ENCODE peak calls at places on chromosomes 13 and 19, in six cellular contexts. C, Q, N, E, X and W are unnamed samples.

GRCh38 chr19:48372904-48373303 is 8.7 kb downstream of the SYNGR4 start:
- DNase-seq in X (no peak), Q (peak; percentile 48), C (peak; percentile 30), E (no peak), N (no peak), W (no peak)

GRCh38 chr13:22744688-22745452 is 435.9 kb upstream of the SGCG start:
- DNase-seq in C (no peak), E (no peak), X (no peak), N (peak; percentile 21), Q (no peak), W (peak; percentile 9)

GRCh38 chr19:54029930-54030490 is 33.7 kb downstream of the VSTM1 start:
- DNase-seq in X (peak; percentile 86), E (no peak), C (peak; percentile 71), Q (peak; percentile 76), N (peak; percentile 70), W (peak; percentile 64)

GRCh38 chr19:15252398-15253018 is 20.3 kb upstream of the EPHX3 start:
- DNase-seq in X (peak; percentile 42), Q (peak; percentile 15), E (no peak), C (no peak), N (no peak), W (no peak)

GRCh38 chr19:35528218-35529038 is at the start of gene SBSN:
- DNase-seq in X (no peak), E (no peak), C (no peak), Q (no peak), N (no peak), W (no peak)

GRCh38 chr19:53977991-53978731 is 13.3 kb upstream of the CACNG6 start:
- DNase-seq in Q (no peak), X (peak; percentile 99), N (peak; percentile 99), C (peak; percentile 93), E (no peak), W (peak; percentile 20)

GRCh38 chr19:11881151-11881800 is 6.3 kb upstream of the ZNF69 start:
- DNase-seq in C (peak; percentile 70), X (peak; percentile 76), E (peak; percentile 17), Q (peak; percentile 73), N (no peak), W (peak; percentile 56)

GRCh38 chr19:5988520-5989387 is 10.8 kb upstream of the RANBP3 start:
- DNase-seq in C (no peak), X (no peak), N (no peak), Q (no peak), E (no peak), W (no peak)

GRCh38 chr19:20664917-20665781 is 3.8 kb upstream of the ZNF626 start:
- DNase-seq in C (no peak), E (no peak), Q (peak; percentile 4), N (no peak), X (peak; percentile 37), W (no peak)

GRCh38 chr13:75489502-75490263 is 7.7 kb upstream of the TBC1D4 start:
- DNase-seq in E (peak; percentile 76), C (no peak), X (no peak), N (no peak), Q (peak; percentile 75), W (no peak)

GRCh38 chr13:20340759-20341161 is 108.6 kb upstream of the GJB6 start:
- DNase-seq in C (no peak), N (no peak), E (no peak), X (no peak), Q (peak; percentile 76), W (no peak)

DNA sequence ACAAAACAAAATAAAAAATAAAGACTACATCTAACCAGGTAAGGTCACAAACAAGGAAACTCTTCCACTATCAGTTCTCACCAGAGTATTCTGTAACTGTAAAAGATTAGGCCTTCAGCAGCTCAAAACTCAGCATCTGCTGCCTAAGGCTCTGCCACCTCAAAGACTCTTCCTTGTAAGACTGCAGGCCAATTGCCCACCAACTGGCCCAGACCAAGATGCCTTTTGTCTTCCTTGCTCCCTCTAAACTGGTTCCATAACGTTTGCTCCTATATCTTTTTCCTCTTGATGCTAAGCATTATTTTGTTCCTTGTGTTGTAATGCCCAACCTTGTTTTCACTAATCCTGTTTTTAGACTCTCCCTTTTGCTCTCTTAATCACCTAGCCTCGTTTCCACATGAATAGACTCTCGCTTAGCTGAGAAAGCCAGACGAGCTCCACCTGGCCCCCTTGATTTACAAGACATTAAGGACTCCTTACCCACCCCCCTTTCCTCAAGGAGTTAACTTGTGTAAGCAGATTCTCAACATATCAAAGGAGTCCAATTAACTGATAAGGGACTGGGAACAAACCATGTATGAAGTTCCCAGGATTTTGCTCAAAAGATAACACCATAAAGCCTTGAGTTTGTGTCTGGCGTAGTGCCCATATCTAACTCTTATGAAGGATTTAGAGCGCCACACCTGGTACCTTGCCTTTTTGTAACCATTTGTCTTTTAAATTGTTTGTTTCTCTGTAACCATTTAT is 1.5 kb downstream of the ZNF814 start:
- DNase-seq in E (no peak), N (no peak), Q (no peak), C (no peak), X (peak; percentile 44), W (no peak)
- TF ChIP-seq MAX in E (no peak), N (no peak), Q (no peak), C (no peak), X (peak; percentile 35), W (no peak)

GRCh38 chr13:45717324-45717723 is 15.2 kb downstream of the CBY2 start:
- DNase-seq in X (no peak), Q (no peak), E (no peak), C (no peak), N (no peak), W (no peak)

GRCh38 chr13:45718063-45718462 is 15.9 kb downstream of the CBY2 start:
- DNase-seq in X (no peak), C (peak; percentile 48), E (no peak), Q (peak; percentile 61), N (peak; percentile 6), W (peak; percentile 8)

GRCh38 chr13:45721203-45721731 is 19.1 kb downstream of the CBY2 start:
- DNase-seq in X (no peak), C (no peak), N (no peak), Q (no peak), E (no peak), W (no peak)

GRCh38 chr13:45715351-45715750 is 13.2 kb downstream of the CBY2 start:
- DNase-seq in E (no peak), X (no peak), C (no peak), N (no peak), Q (peak; percentile 37), W (no peak)

GRCh38 chr13:45718992-45719391 is 16.9 kb downstream of the CBY2 start:
- DNase-seq in Q (no peak), C (no peak), E (no peak), N (no peak), X (no peak), W (no peak)
- TF ChIP-seq MAX in Q (no peak), C (no peak), E (no peak), N (no peak), X (no peak), W (no peak)

GRCh38 chr19:10104665-10105221 is 1.4 kb upstream of the PPAN start:
- DNase-seq in E (peak; percentile 100), C (no peak), Q (peak; percentile 66), N (no peak), X (no peak), W (peak; percentile 79)

GRCh38 chr19:10104130-10104513 is 1.6 kb upstream of the ANGPTL6 start:
- DNase-seq in C (no peak), Q (no peak), N (no peak), X (no peak), E (no peak), W (no peak)

GRCh38 chr19:10107254-10107653 is 1.1 kb downstream of the PPAN start:
- DNase-seq in Q (peak; percentile 47), E (no peak), N (no peak), C (no peak), X (no peak), W (no peak)

GRCh38 chr19:10106100-10106936 is at the start of gene PPAN:
- DNase-seq in E (peak; percentile 93), N (peak; percentile 93), Q (peak; percentile 100), C (peak; percentile 100), X (peak; percentile 98), W (peak; percentile 99)

DNA sequence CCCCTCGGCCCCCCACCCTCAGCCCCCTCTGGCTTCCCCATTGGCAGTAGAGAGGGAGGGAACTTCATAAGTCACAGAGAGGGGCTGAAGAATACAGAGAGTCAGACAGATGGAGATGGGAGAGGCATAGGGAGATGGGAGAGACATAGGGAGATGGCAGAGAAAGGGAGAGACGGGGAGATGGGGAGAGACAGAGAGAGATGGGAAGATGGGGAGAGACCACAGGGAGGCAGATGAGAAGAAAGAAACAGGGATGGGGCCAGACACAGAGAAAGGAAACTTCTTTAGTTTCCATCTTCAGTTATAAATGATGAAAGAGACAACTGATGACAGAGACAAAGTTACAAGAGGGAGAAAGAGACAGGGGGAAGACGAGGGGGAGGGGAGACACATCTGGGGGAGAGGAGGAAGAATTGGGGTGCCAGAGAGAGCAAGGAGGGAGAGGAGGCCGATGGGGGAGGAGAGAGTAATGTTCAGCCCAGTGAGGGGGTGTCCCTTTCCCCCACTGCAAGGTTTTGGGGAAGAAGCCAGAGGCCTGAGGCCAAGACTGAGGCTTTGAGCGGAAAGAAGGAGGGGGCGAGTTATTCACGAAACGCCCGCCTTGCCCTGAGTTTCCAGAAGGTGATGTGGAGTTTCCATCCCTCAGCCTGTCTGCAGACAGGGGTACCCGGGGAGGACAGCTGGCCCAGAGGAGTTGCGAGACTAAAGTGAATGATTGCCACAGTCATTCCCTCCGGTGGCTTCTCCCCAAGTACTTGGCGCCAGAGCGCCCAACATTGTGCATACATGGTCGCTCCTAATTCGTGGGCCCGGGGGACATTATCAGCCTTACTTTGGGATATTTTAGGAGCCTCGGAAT is 692 bp upstream of the PPAN start:
- DNase-seq in X (no peak), N (no peak), Q (no peak), E (peak; percentile 82), C (no peak), W (no peak)
- TF ChIP-seq MAX in X (no peak), N (no peak), Q (no peak), E (no peak), C (no peak), W (no peak)

GRCh38 chr19:10406191-10406590 is 2.8 kb upstream of the CDC37 start:
- DNase-seq in X (no peak), C (no peak), Q (no peak), E (no peak), N (no peak), W (no peak)

GRCh38 chr19:10412257-10412977 is 7.9 kb upstream of the PDE4A start:
- DNase-seq in X (no peak), N (no peak), Q (peak; percentile 81), E (peak; percentile 94), C (no peak), W (no peak)

GRCh38 chr19:10404888-10405808 is 1.8 kb upstream of the CDC37 start:
- DNase-seq in N (no peak), X (no peak), Q (no peak), C (peak; percentile 42), E (no peak), W (no peak)

GRCh38 chr19:10407102-10407501 is 3.8 kb upstream of the CDC37 start:
- DNase-seq in C (no peak), N (no peak), E (no peak), X (no peak), Q (no peak), W (peak; percentile 2)

GRCh38 chr19:10408511-10409291 is 5.4 kb upstream of the CDC37 start:
- DNase-seq in X (no peak), N (no peak), C (peak; percentile 34), E (no peak), Q (peak; percentile 97), W (no peak)
- TF ChIP-seq MAX in X (no peak), N (no peak), C (no peak), E (no peak), Q (no peak), W (no peak)

GRCh38 chr19:13598098-13598497 is 91.8 kb upstream of the CACNA1A start:
- DNase-seq in C (no peak), Q (no peak), E (no peak), N (no peak), X (no peak), W (no peak)
- TF ChIP-seq MAX in C (no peak), Q (no peak), E (no peak), N (no peak), X (no peak), W (no peak)